ENCODE peak calls at places on chromosomes 16 and 17, in four cellular contexts. One of them, this sample, is unnamed.

GRCh38 chr17:31275126-31275525 is 21.9 kb downstream of the OMG start:
- DNase-seq in NCI-H1694 treated with DMSO at 0.1 percent for 48 hours: no peak
- DNase-seq in AG09309: no peak
- DNase-seq in hypothalamus: no peak
- DNase-seq in this sample: no peak

GRCh38 chr16:21244798-21245197 is 11.3 kb downstream of the ANKS4B start:
- DNase-seq in NCI-H1694 treated with DMSO at 0.1 percent for 48 hours: no peak
- DNase-seq in hypothalamus: no peak
- DNase-seq in AG09309: no peak
- DNase-seq in this sample: no peak

GRCh38 chr16:54576776-54577175 is 290.2 kb upstream of the IRX3 start:
- DNase-seq in AG09309: no peak
- DNase-seq in NCI-H1694 treated with DMSO at 0.1 percent for 48 hours: no peak
- DNase-seq in hypothalamus: no peak
- DNase-seq in this sample: no peak

GRCh38 chr16:66973716-66974115 is 12.7 kb downstream of the CES3 start:
- DNase-seq in AG09309: no peak
- DNase-seq in hypothalamus: no peak
- DNase-seq in NCI-H1694 treated with DMSO at 0.1 percent for 48 hours: no peak
- DNase-seq in this sample: no peak

GRCh38 chr16:58556678-58557077 is 41.4 kb downstream of the SETD6 start:
- DNase-seq in AG09309: no peak
- DNase-seq in hypothalamus: no peak
- DNase-seq in NCI-H1694 treated with DMSO at 0.1 percent for 48 hours: no peak
- DNase-seq in this sample: no peak

GRCh38 chr17:19248923-19249574 is 11.9 kb downstream of the EPN2 start:
- DNase-seq in AG09309: peak
- DNase-seq in NCI-H1694 treated with DMSO at 0.1 percent for 48 hours: no peak
- DNase-seq in hypothalamus: no peak
- DNase-seq in this sample: peak

GRCh38 chr16:5622234-5622884 is 524.8 kb upstream of the EEF2KMT start:
- DNase-seq in hypothalamus: no peak
- DNase-seq in AG09309: no peak
- DNase-seq in NCI-H1694 treated with DMSO at 0.1 percent for 48 hours: no peak
- DNase-seq in this sample: no peak

GRCh38 chr16:11386791-11387546 is 41.7 kb downstream of the RMI2 start:
- DNase-seq in AG09309: no peak
- DNase-seq in hypothalamus: no peak
- DNase-seq in NCI-H1694 treated with DMSO at 0.1 percent for 48 hours: no peak
- DNase-seq in this sample: no peak

GRCh38 chr16:53949716-53950410 is 245.9 kb downstream of the FTO start:
- DNase-seq in NCI-H1694 treated with DMSO at 0.1 percent for 48 hours: peak
- DNase-seq in AG09309: no peak
- DNase-seq in hypothalamus: no peak
- DNase-seq in this sample: no peak

GRCh38 chr17:28405632-28406477 is at the start of gene SLC46A1:
- DNase-seq in AG09309: no peak
- DNase-seq in NCI-H1694 treated with DMSO at 0.1 percent for 48 hours: peak
- DNase-seq in hypothalamus: peak
- DNase-seq in this sample: peak

GRCh38 chr17:35889818-35890773 is 9.9 kb upstream of the CCL5 start:
- DNase-seq in NCI-H1694 treated with DMSO at 0.1 percent for 48 hours: peak
- DNase-seq in AG09309: peak
- DNase-seq in hypothalamus: no peak
- DNase-seq in this sample: no peak

GRCh38 chr16:14672403-14672971 is 21.6 kb downstream of the PLA2G10 start:
- DNase-seq in NCI-H1694 treated with DMSO at 0.1 percent for 48 hours: no peak
- DNase-seq in hypothalamus: no peak
- DNase-seq in AG09309: no peak
- DNase-seq in this sample: no peak

This sample was measured in sciatic nerve.